ENCODE peak calls at places on chromosomes 6 and 20, in seven cellular contexts. One of them, this sample, is unnamed. For H3K4me1, the result is how much of the 10 kb centered on the place peaks cover.

GRCh38 chr6:32092760-32093497 is 16.2 kb downstream of the TNXB start:
- DNase-seq in K562: no peak
- DNase-seq in fibroblast of lung: peak
- DNase-seq in tibial nerve: no peak
- DNase-seq in CD8-positive, alpha-beta T cell: no peak
- DNase-seq in small intestine: no peak
- DNase-seq in GM12878: no peak
- DNase-seq in this sample: peak

GRCh38 chr6:147173675-147174339 is 30.4 kb upstream of the STXBP5 start:
- DNase-seq in fibroblast of lung: peak
- DNase-seq in tibial nerve: no peak
- DNase-seq in GM12878: no peak
- DNase-seq in K562: no peak
- DNase-seq in small intestine: no peak
- DNase-seq in CD8-positive, alpha-beta T cell: no peak
- DNase-seq in this sample: no peak

GRCh38 chr6:147131728-147132127 is 72.5 kb upstream of the STXBP5 start:
- DNase-seq in tibial nerve: no peak
- DNase-seq in fibroblast of lung: peak
- DNase-seq in GM12878: no peak
- DNase-seq in small intestine: no peak
- DNase-seq in CD8-positive, alpha-beta T cell: no peak
- DNase-seq in K562: peak
- DNase-seq in this sample: no peak

GRCh38 chr20:29318871-29319461 is 1938.5 kb upstream of the DEFB115 start:
- DNase-seq in small intestine: no peak
- DNase-seq in fibroblast of lung: no peak
- DNase-seq in GM12878: no peak
- DNase-seq in tibial nerve: no peak
- DNase-seq in K562: no peak
- DNase-seq in CD8-positive, alpha-beta T cell: no peak
- DNase-seq in this sample: no peak

GRCh38 chr6:99331531-99331930 is 17.9 kb downstream of the FAXC start:
- DNase-seq in fibroblast of lung: no peak
- DNase-seq in GM12878: no peak
- DNase-seq in small intestine: no peak
- DNase-seq in CD8-positive, alpha-beta T cell: no peak
- DNase-seq in K562: no peak
- DNase-seq in tibial nerve: no peak
- DNase-seq in this sample: no peak

GRCh38 chr20:49821850-49822249 is 9.2 kb downstream of the SLC9A8 start:
- DNase-seq in K562: no peak
- DNase-seq in fibroblast of lung: peak
- DNase-seq in GM12878: no peak
- DNase-seq in small intestine: no peak
- DNase-seq in tibial nerve: no peak
- DNase-seq in CD8-positive, alpha-beta T cell: no peak
- DNase-seq in this sample: no peak

GRCh38 chr20:37102571-37102970 is 6.8 kb upstream of the RBL1 start:
- DNase-seq in fibroblast of lung: no peak
- DNase-seq in K562: no peak
- DNase-seq in tibial nerve: no peak
- DNase-seq in CD8-positive, alpha-beta T cell: no peak
- DNase-seq in GM12878: no peak
- DNase-seq in small intestine: no peak
- DNase-seq in this sample: no peak

GRCh38 chr20:33273117-33273851 is 9.7 kb upstream of the BPIFB1 start:
- DNase-seq in GM12878: no peak
- DNase-seq in K562: no peak
- DNase-seq in CD8-positive, alpha-beta T cell: no peak
- DNase-seq in fibroblast of lung: peak
- DNase-seq in tibial nerve: no peak
- DNase-seq in small intestine: no peak
- DNase-seq in this sample: no peak

GRCh38 chr6:46199387-46199786 is 28.6 kb upstream of the ENPP5 start:
- DNase-seq in CD8-positive, alpha-beta T cell: no peak
- DNase-seq in GM12878: no peak
- DNase-seq in tibial nerve: no peak
- DNase-seq in K562: no peak
- DNase-seq in fibroblast of lung: peak
- DNase-seq in small intestine: no peak
- DNase-seq in this sample: no peak

GRCh38 chr6:9467746-9468145 is 947.1 kb downstream of the TFAP2A start:
- DNase-seq in K562: no peak
- DNase-seq in GM12878: no peak
- DNase-seq in CD8-positive, alpha-beta T cell: no peak
- DNase-seq in tibial nerve: no peak
- DNase-seq in small intestine: no peak
- DNase-seq in fibroblast of lung: peak
- DNase-seq in this sample: no peak

GRCh38 chr20:12936524-12936923 is 72.2 kb upstream of the SPTLC3 start:
- DNase-seq in fibroblast of lung: peak
- DNase-seq in K562: no peak
- DNase-seq in CD8-positive, alpha-beta T cell: no peak
- DNase-seq in tibial nerve: no peak
- DNase-seq in small intestine: no peak
- DNase-seq in GM12878: no peak
- DNase-seq in this sample: no peak

GRCh38 chr6:12523726-12524125 is 192.8 kb upstream of the PHACTR1 start:
- DNase-seq in tibial nerve: no peak
- DNase-seq in small intestine: no peak
- DNase-seq in CD8-positive, alpha-beta T cell: no peak
- DNase-seq in fibroblast of lung: no peak
- DNase-seq in GM12878: no peak
- DNase-seq in K562: no peak
- DNase-seq in this sample: no peak

GRCh38 chr20:23436681-23437080 is 2.8 kb upstream of the CSTL1 start:
- DNase-seq in fibroblast of lung: no peak
- DNase-seq in K562: no peak
- DNase-seq in CD8-positive, alpha-beta T cell: no peak
- DNase-seq in GM12878: no peak
- DNase-seq in small intestine: no peak
- DNase-seq in tibial nerve: no peak
- DNase-seq in this sample: no peak

GRCh38 chr6:33858053-33858475 is 54.3 kb upstream of the MLN start:
- DNase-seq in tibial nerve: no peak
- DNase-seq in fibroblast of lung: no peak
- DNase-seq in small intestine: no peak
- DNase-seq in K562: no peak
- DNase-seq in GM12878: no peak
- DNase-seq in CD8-positive, alpha-beta T cell: no peak
- DNase-seq in this sample: no peak

GRCh38 chr6:159047896-159048685 is 3.3 kb upstream of the TAGAP start:
- DNase-seq in GM12878: no peak
- DNase-seq in fibroblast of lung: no peak
- DNase-seq in small intestine: no peak
- DNase-seq in K562: no peak
- DNase-seq in tibial nerve: no peak
- DNase-seq in CD8-positive, alpha-beta T cell: no peak
- DNase-seq in this sample: no peak

GRCh38 chr6:12590901-12591300 is 125.7 kb upstream of the PHACTR1 start:
- DNase-seq in GM12878: no peak
- DNase-seq in tibial nerve: no peak
- DNase-seq in K562: no peak
- DNase-seq in fibroblast of lung: peak
- DNase-seq in CD8-positive, alpha-beta T cell: no peak
- DNase-seq in small intestine: no peak
- DNase-seq in this sample: no peak

GRCh38 chr6:44624226-44624625 is 236.7 kb downstream of the CDC5L start:
- DNase-seq in CD8-positive, alpha-beta T cell: no peak
- DNase-seq in tibial nerve: no peak
- DNase-seq in GM12878: no peak
- DNase-seq in K562: no peak
- DNase-seq in small intestine: no peak
- DNase-seq in fibroblast of lung: no peak
- DNase-seq in this sample: no peak

GRCh38 chr6:1394591-1395463 is 5.5 kb downstream of the FOXF2 start:
- DNase-seq in CD8-positive, alpha-beta T cell: no peak
- DNase-seq in tibial nerve: no peak
- DNase-seq in K562: no peak
- DNase-seq in GM12878: no peak
- DNase-seq in small intestine: no peak
- DNase-seq in fibroblast of lung: no peak
- DNase-seq in this sample: no peak

GRCh38 chr6:41648921-41649320 is 10.7 kb downstream of the MDFI start:
- DNase-seq in small intestine: no peak
- DNase-seq in K562: no peak
- DNase-seq in GM12878: no peak
- DNase-seq in tibial nerve: no peak
- DNase-seq in fibroblast of lung: no peak
- DNase-seq in CD8-positive, alpha-beta T cell: no peak
- DNase-seq in this sample: no peak

GRCh38 chr6:278494-278893 is 13.8 kb upstream of the DUSP22 start:
- DNase-seq in tibial nerve: no peak
- DNase-seq in CD8-positive, alpha-beta T cell: no peak
- DNase-seq in GM12878: no peak
- DNase-seq in fibroblast of lung: no peak
- DNase-seq in small intestine: no peak
- DNase-seq in K562: no peak
- DNase-seq in this sample: no peak

GRCh38 chr6:164926686-164927085 is 382.7 kb downstream of the C6orf118 start:
- DNase-seq in CD8-positive, alpha-beta T cell: no peak
- DNase-seq in tibial nerve: no peak
- DNase-seq in GM12878: no peak
- DNase-seq in K562: no peak
- DNase-seq in small intestine: no peak
- DNase-seq in fibroblast of lung: no peak
- DNase-seq in this sample: no peak

GRCh38 chr6:152356659-152357058 is 280.5 kb downstream of the SYNE1 start:
- DNase-seq in small intestine: no peak
- DNase-seq in K562: peak
- DNase-seq in tibial nerve: no peak
- DNase-seq in GM12878: no peak
- DNase-seq in fibroblast of lung: peak
- DNase-seq in CD8-positive, alpha-beta T cell: no peak
- DNase-seq in this sample: no peak

GRCh38 chr6:42007753-42008528 is 42.4 kb upstream of the TAF8 start:
- DNase-seq in GM12878: no peak
- DNase-seq in tibial nerve: no peak
- DNase-seq in small intestine: no peak
- DNase-seq in K562: no peak
- DNase-seq in CD8-positive, alpha-beta T cell: peak
- DNase-seq in fibroblast of lung: no peak
- DNase-seq in this sample: no peak

GRCh38 chr6:74068945-74069570 is 373.1 kb downstream of the CD109 start:
- DNase-seq in small intestine: no peak
- DNase-seq in GM12878: no peak
- DNase-seq in K562: no peak
- DNase-seq in fibroblast of lung: peak
- DNase-seq in tibial nerve: no peak
- DNase-seq in CD8-positive, alpha-beta T cell: no peak
- DNase-seq in this sample: no peak

GRCh38 chr6:149365197-149365596 is 34.9 kb upstream of the SUMO4 start:
- DNase-seq in small intestine: no peak
- DNase-seq in GM12878: no peak
- DNase-seq in fibroblast of lung: no peak
- DNase-seq in tibial nerve: no peak
- DNase-seq in CD8-positive, alpha-beta T cell: no peak
- DNase-seq in K562: no peak
- DNase-seq in this sample: no peak

DNA sequence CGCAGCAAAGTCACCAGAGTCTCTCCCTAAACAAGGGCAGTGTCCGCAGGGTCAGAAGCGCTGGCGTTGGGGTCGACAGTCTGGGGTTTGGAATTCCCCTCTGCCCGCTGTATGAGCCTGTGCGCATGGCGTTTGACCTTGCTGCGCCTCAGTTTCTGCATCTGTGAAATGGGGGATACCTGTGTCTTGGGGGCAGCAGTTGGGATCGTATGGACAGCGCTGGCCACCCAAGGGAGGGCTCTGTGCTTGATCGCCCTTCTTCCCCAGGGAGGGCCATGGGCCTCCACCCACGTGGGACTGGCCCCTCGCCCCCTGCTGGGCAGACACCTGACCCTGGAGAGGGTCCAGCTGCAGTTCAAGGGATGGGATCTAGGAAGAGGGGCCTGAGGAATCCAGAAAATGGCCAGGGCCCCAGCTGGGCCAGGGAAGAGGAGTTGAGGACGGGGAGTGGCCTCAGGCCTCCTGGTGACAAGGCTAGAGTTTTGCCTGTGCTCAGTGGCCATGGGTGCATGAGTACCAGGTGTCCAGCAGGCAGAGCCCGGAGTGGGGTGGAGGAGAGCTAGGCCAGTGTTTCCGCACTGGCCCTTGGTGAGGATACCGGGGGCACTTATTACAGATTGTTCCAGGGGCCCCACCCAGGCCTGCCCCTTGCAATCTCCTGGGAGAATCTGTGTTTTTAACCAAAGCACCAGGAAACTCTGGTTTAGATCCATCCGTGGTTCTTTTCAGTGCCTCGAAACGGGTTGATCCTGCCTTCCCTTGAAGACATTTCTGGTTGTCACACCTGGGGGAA is 26.3 kb upstream of the PHACTR3 start:
- DNase-seq in GM12878: no peak
- DNase-seq in CD8-positive, alpha-beta T cell: no peak
- DNase-seq in K562: no peak
- DNase-seq in tibial nerve: no peak
- DNase-seq in small intestine: no peak
- DNase-seq in fibroblast of lung: no peak
- DNase-seq in this sample: no peak
- H3K4me3 ChIP-seq in GM12878: no peak
- H3K4me3 ChIP-seq in CD8-positive, alpha-beta T cell: no peak
- H3K4me3 ChIP-seq in K562: no peak
- H3K4me3 ChIP-seq in tibial nerve: no peak
- H3K4me3 ChIP-seq in small intestine: no peak
- H3K4me3 ChIP-seq in fibroblast of lung: no peak
- H3K4me3 ChIP-seq in this sample: peak

GRCh38 chr6:111593516-111593824 is 12.2 kb downstream of the TRAF3IP2 start:
- DNase-seq in tibial nerve: no peak
- DNase-seq in GM12878: no peak
- DNase-seq in K562: no peak
- DNase-seq in fibroblast of lung: no peak
- DNase-seq in CD8-positive, alpha-beta T cell: no peak
- DNase-seq in small intestine: peak
- DNase-seq in this sample: no peak
- H3K4me1 ChIP-seq in tibial nerve: under half
- H3K4me1 ChIP-seq in GM12878: under half
- H3K4me1 ChIP-seq in K562: under half
- H3K4me1 ChIP-seq in fibroblast of lung: under half
- H3K4me1 ChIP-seq in CD8-positive, alpha-beta T cell: under half
- H3K4me1 ChIP-seq in small intestine: under half
- H3K4me1 ChIP-seq in this sample: under half

GRCh38 chr6:36862848-36863382 is 11.7 kb downstream of the PPIL1 start:
- DNase-seq in small intestine: no peak
- DNase-seq in tibial nerve: no peak
- DNase-seq in CD8-positive, alpha-beta T cell: no peak
- DNase-seq in K562: no peak
- DNase-seq in fibroblast of lung: no peak
- DNase-seq in GM12878: no peak
- DNase-seq in this sample: no peak
- H3K4me3 ChIP-seq in small intestine: no peak
- H3K4me3 ChIP-seq in tibial nerve: no peak
- H3K4me3 ChIP-seq in CD8-positive, alpha-beta T cell: no peak
- H3K4me3 ChIP-seq in K562: no peak
- H3K4me3 ChIP-seq in fibroblast of lung: no peak
- H3K4me3 ChIP-seq in GM12878: no peak
- H3K4me3 ChIP-seq in this sample: no peak

DNA sequence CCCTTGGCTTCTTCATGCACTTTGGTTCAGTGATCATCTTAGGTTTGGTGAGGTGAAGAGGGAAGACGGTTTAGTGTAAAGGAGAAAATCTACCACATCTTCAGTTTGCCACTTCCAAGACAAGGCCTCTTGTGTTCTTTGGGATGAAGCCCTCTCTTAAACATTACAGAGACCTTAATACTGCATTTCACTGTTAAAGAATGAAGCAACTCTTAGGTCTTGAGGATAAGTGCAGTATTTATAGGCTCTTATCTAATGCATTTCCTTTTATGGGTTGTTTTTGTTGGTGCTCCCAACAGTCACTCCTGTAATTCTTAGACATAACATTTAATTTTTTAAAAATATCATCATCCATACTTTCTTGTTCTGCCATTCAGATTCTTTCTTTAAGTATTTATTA is 139.9 kb upstream of the LAMP5 start:
- DNase-seq in K562: no peak
- DNase-seq in CD8-positive, alpha-beta T cell: no peak
- DNase-seq in small intestine: no peak
- DNase-seq in fibroblast of lung: peak
- DNase-seq in tibial nerve: no peak
- DNase-seq in GM12878: no peak
- DNase-seq in this sample: no peak
- H3K4me1 ChIP-seq in K562: under half
- H3K4me1 ChIP-seq in CD8-positive, alpha-beta T cell: under half
- H3K4me1 ChIP-seq in small intestine: under half
- H3K4me1 ChIP-seq in fibroblast of lung: under half
- H3K4me1 ChIP-seq in tibial nerve: under half
- H3K4me1 ChIP-seq in GM12878: under half
- H3K4me1 ChIP-seq in this sample: under half

This sample was measured in uterus.